ENCODE peak calls at places on chromosomes 2 and 18, in ten cellular contexts. One of them, this sample, is unnamed.

GRCh38 chr2:85309699-85310321 is 18.0 kb downstream of the TGOLN2 start:
- DNase-seq in cardiac muscle cell: no peak
- DNase-seq in left ventricle myocardium inferior: no peak
- DNase-seq in HCT116: no peak
- DNase-seq in stomach: no peak
- DNase-seq in fibroblast of pulmonary artery: no peak
- DNase-seq in fibroblast of the aortic adventitia: no peak
- DNase-seq in WTC11: no peak
- DNase-seq in AG09309: no peak
- DNase-seq in MM.1S: peak
- DNase-seq in this sample: no peak

GRCh38 chr18:41695441-41695840 is 259.6 kb upstream of the PIK3C3 start:
- DNase-seq in cardiac muscle cell: no peak
- DNase-seq in left ventricle myocardium inferior: no peak
- DNase-seq in HCT116: no peak
- DNase-seq in stomach: no peak
- DNase-seq in fibroblast of pulmonary artery: no peak
- DNase-seq in fibroblast of the aortic adventitia: no peak
- DNase-seq in WTC11: no peak
- DNase-seq in AG09309: no peak
- DNase-seq in MM.1S: peak
- DNase-seq in this sample: no peak

GRCh38 chr2:71892132-71892730 is 255.4 kb downstream of the CYP26B1 start:
- DNase-seq in cardiac muscle cell: no peak
- DNase-seq in left ventricle myocardium inferior: no peak
- DNase-seq in HCT116: no peak
- DNase-seq in stomach: no peak
- DNase-seq in fibroblast of pulmonary artery: no peak
- DNase-seq in fibroblast of the aortic adventitia: no peak
- DNase-seq in WTC11: no peak
- DNase-seq in AG09309: no peak
- DNase-seq in MM.1S: no peak
- DNase-seq in this sample: no peak

GRCh38 chr2:9735335-9735734 is 104.5 kb upstream of the YWHAQ start:
- DNase-seq in cardiac muscle cell: no peak
- DNase-seq in left ventricle myocardium inferior: no peak
- DNase-seq in HCT116: no peak
- DNase-seq in stomach: no peak
- DNase-seq in fibroblast of pulmonary artery: no peak
- DNase-seq in fibroblast of the aortic adventitia: no peak
- DNase-seq in WTC11: no peak
- DNase-seq in AG09309: no peak
- DNase-seq in MM.1S: no peak
- DNase-seq in this sample: no peak

GRCh38 chr2:28423856-28424605 is 31.4 kb downstream of the FOSL2 start:
- DNase-seq in cardiac muscle cell: no peak
- DNase-seq in left ventricle myocardium inferior: no peak
- DNase-seq in HCT116: no peak
- DNase-seq in stomach: peak
- DNase-seq in fibroblast of pulmonary artery: no peak
- DNase-seq in fibroblast of the aortic adventitia: peak
- DNase-seq in WTC11: no peak
- DNase-seq in AG09309: no peak
- DNase-seq in MM.1S: no peak
- DNase-seq in this sample: no peak

GRCh38 chr2:233836359-233836758 is 18.0 kb downstream of the HJURP start:
- DNase-seq in cardiac muscle cell: no peak
- DNase-seq in left ventricle myocardium inferior: no peak
- DNase-seq in HCT116: no peak
- DNase-seq in stomach: peak
- DNase-seq in fibroblast of pulmonary artery: no peak
- DNase-seq in fibroblast of the aortic adventitia: no peak
- DNase-seq in WTC11: no peak
- DNase-seq in AG09309: no peak
- DNase-seq in MM.1S: no peak
- DNase-seq in this sample: no peak

GRCh38 chr2:216730871-216731270 is 35.5 kb upstream of the IGFBP5 start:
- DNase-seq in cardiac muscle cell: no peak
- DNase-seq in left ventricle myocardium inferior: no peak
- DNase-seq in HCT116: no peak
- DNase-seq in stomach: no peak
- DNase-seq in fibroblast of pulmonary artery: no peak
- DNase-seq in fibroblast of the aortic adventitia: no peak
- DNase-seq in WTC11: no peak
- DNase-seq in AG09309: no peak
- DNase-seq in MM.1S: no peak
- DNase-seq in this sample: no peak

GRCh38 chr18:25490316-25490715 is 138.3 kb upstream of the ZNF521 start:
- DNase-seq in cardiac muscle cell: no peak
- DNase-seq in left ventricle myocardium inferior: no peak
- DNase-seq in HCT116: no peak
- DNase-seq in stomach: no peak
- DNase-seq in fibroblast of pulmonary artery: no peak
- DNase-seq in fibroblast of the aortic adventitia: no peak
- DNase-seq in WTC11: no peak
- DNase-seq in AG09309: no peak
- DNase-seq in MM.1S: no peak
- DNase-seq in this sample: no peak

GRCh38 chr2:234412726-234413125 is 84.2 kb downstream of the ARL4C start:
- DNase-seq in cardiac muscle cell: no peak
- DNase-seq in left ventricle myocardium inferior: no peak
- DNase-seq in HCT116: no peak
- DNase-seq in stomach: no peak
- DNase-seq in fibroblast of pulmonary artery: peak
- DNase-seq in fibroblast of the aortic adventitia: peak
- DNase-seq in WTC11: no peak
- DNase-seq in AG09309: peak
- DNase-seq in MM.1S: no peak
- DNase-seq in this sample: no peak

GRCh38 chr2:188610050-188610444 is 318.4 kb downstream of the GULP1 start:
- DNase-seq in cardiac muscle cell: no peak
- DNase-seq in left ventricle myocardium inferior: no peak
- DNase-seq in HCT116: no peak
- DNase-seq in stomach: no peak
- DNase-seq in fibroblast of pulmonary artery: no peak
- DNase-seq in fibroblast of the aortic adventitia: no peak
- DNase-seq in WTC11: no peak
- DNase-seq in AG09309: no peak
- DNase-seq in MM.1S: no peak
- DNase-seq in this sample: no peak

GRCh38 chr2:170712653-170713279 is 2.4 kb upstream of the SP5 start:
- DNase-seq in cardiac muscle cell: no peak
- DNase-seq in left ventricle myocardium inferior: no peak
- DNase-seq in HCT116: no peak
- DNase-seq in stomach: no peak
- DNase-seq in fibroblast of pulmonary artery: no peak
- DNase-seq in fibroblast of the aortic adventitia: no peak
- DNase-seq in WTC11: peak
- DNase-seq in AG09309: no peak
- DNase-seq in MM.1S: no peak
- DNase-seq in this sample: no peak

GRCh38 chr2:166106431-166107015 is 21.3 kb downstream of the SCN1A start:
- DNase-seq in cardiac muscle cell: peak
- DNase-seq in left ventricle myocardium inferior: no peak
- DNase-seq in HCT116: no peak
- DNase-seq in stomach: no peak
- DNase-seq in fibroblast of pulmonary artery: peak
- DNase-seq in fibroblast of the aortic adventitia: peak
- DNase-seq in WTC11: no peak
- DNase-seq in AG09309: no peak
- DNase-seq in MM.1S: no peak
- DNase-seq in this sample: no peak

DNA sequence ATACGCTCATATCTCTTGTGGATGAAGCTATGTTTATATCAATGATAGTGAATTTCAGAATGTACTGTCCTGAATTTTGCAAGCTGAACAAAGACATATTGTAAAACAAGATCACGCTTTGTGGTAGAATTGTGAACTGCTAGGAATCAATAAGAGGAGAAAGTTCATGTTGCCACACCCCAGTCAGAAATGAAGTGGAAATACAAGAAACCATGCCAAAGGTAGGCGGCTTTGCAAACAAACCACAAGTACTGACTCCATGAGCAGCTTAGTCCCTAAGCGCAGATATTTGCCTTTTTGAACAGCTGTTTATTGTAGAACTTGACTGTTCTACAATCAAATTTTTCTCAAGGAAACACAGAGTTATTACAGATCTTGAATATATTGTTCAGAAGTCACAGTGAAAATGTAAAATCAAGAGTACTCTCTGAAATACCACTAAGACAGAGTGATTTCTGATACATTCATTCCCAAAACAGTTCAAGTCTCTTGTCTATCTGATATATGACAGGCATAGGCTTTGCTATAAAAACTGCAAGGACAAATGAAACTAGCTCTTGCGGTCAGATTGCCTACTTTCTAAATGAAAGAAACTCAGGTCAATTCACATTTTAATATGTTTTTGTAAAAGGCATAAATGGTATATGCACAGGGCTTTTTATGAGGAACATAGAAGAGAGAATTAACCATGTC is 120.9 kb upstream of the CDH19 start:
- DNase-seq in cardiac muscle cell: no peak
- DNase-seq in left ventricle myocardium inferior: no peak
- DNase-seq in HCT116: no peak
- DNase-seq in stomach: peak
- DNase-seq in fibroblast of pulmonary artery: peak
- DNase-seq in fibroblast of the aortic adventitia: no peak
- DNase-seq in WTC11: no peak
- DNase-seq in AG09309: no peak
- DNase-seq in MM.1S: no peak
- DNase-seq in this sample: no peak
- TF ChIP-seq CTCF in cardiac muscle cell: no peak
- TF ChIP-seq CTCF in left ventricle myocardium inferior: peak
- TF ChIP-seq CTCF in HCT116: no peak
- TF ChIP-seq CTCF in stomach: no peak
- TF ChIP-seq CTCF in fibroblast of pulmonary artery: no peak
- TF ChIP-seq CTCF in fibroblast of the aortic adventitia: no peak
- TF ChIP-seq CTCF in WTC11: no peak
- TF ChIP-seq CTCF in AG09309: no peak
- TF ChIP-seq CTCF in MM.1S: no peak
- TF ChIP-seq CTCF in this sample: no peak

GRCh38 chr2:194166818-194167217 is 1490.2 kb upstream of the SLC39A10 start:
- DNase-seq in cardiac muscle cell: peak
- DNase-seq in left ventricle myocardium inferior: no peak
- DNase-seq in HCT116: peak
- DNase-seq in stomach: no peak
- DNase-seq in fibroblast of pulmonary artery: peak
- DNase-seq in fibroblast of the aortic adventitia: peak
- DNase-seq in WTC11: no peak
- DNase-seq in AG09309: no peak
- DNase-seq in MM.1S: peak
- DNase-seq in this sample: no peak
- TF ChIP-seq CTCF in cardiac muscle cell: peak
- TF ChIP-seq CTCF in left ventricle myocardium inferior: peak
- TF ChIP-seq CTCF in HCT116: peak
- TF ChIP-seq CTCF in stomach: no peak
- TF ChIP-seq CTCF in fibroblast of pulmonary artery: peak
- TF ChIP-seq CTCF in fibroblast of the aortic adventitia: peak
- TF ChIP-seq CTCF in WTC11: peak
- TF ChIP-seq CTCF in AG09309: peak
- TF ChIP-seq CTCF in MM.1S: peak
- TF ChIP-seq CTCF in this sample: peak

GRCh38 chr2:135994281-135994680 is 8.9 kb upstream of the DARS1 start:
- DNase-seq in cardiac muscle cell: no peak
- DNase-seq in left ventricle myocardium inferior: no peak
- DNase-seq in HCT116: no peak
- DNase-seq in stomach: no peak
- DNase-seq in fibroblast of pulmonary artery: no peak
- DNase-seq in fibroblast of the aortic adventitia: no peak
- DNase-seq in WTC11: no peak
- DNase-seq in AG09309: no peak
- DNase-seq in MM.1S: no peak
- DNase-seq in this sample: no peak

GRCh38 chr2:135996304-135996703 is 10.9 kb upstream of the DARS1 start:
- DNase-seq in cardiac muscle cell: no peak
- DNase-seq in left ventricle myocardium inferior: no peak
- DNase-seq in HCT116: no peak
- DNase-seq in stomach: no peak
- DNase-seq in fibroblast of pulmonary artery: no peak
- DNase-seq in fibroblast of the aortic adventitia: no peak
- DNase-seq in WTC11: no peak
- DNase-seq in AG09309: no peak
- DNase-seq in MM.1S: no peak
- DNase-seq in this sample: no peak

GRCh38 chr2:135991861-135992260 is 6.4 kb upstream of the DARS1 start:
- DNase-seq in cardiac muscle cell: no peak
- DNase-seq in left ventricle myocardium inferior: no peak
- DNase-seq in HCT116: no peak
- DNase-seq in stomach: no peak
- DNase-seq in fibroblast of pulmonary artery: no peak
- DNase-seq in fibroblast of the aortic adventitia: no peak
- DNase-seq in WTC11: no peak
- DNase-seq in AG09309: no peak
- DNase-seq in MM.1S: no peak
- DNase-seq in this sample: no peak

GRCh38 chr2:135997380-135997779 is 12.0 kb upstream of the DARS1 start:
- DNase-seq in cardiac muscle cell: peak
- DNase-seq in left ventricle myocardium inferior: no peak
- DNase-seq in HCT116: no peak
- DNase-seq in stomach: no peak
- DNase-seq in fibroblast of pulmonary artery: no peak
- DNase-seq in fibroblast of the aortic adventitia: no peak
- DNase-seq in WTC11: peak
- DNase-seq in AG09309: no peak
- DNase-seq in MM.1S: no peak
- DNase-seq in this sample: no peak

GRCh38 chr2:135993421-135993820 is 8.0 kb upstream of the DARS1 start:
- DNase-seq in cardiac muscle cell: no peak
- DNase-seq in left ventricle myocardium inferior: no peak
- DNase-seq in HCT116: no peak
- DNase-seq in stomach: no peak
- DNase-seq in fibroblast of pulmonary artery: no peak
- DNase-seq in fibroblast of the aortic adventitia: no peak
- DNase-seq in WTC11: no peak
- DNase-seq in AG09309: no peak
- DNase-seq in MM.1S: no peak
- DNase-seq in this sample: no peak
- TF ChIP-seq CTCF in cardiac muscle cell: no peak
- TF ChIP-seq CTCF in left ventricle myocardium inferior: no peak
- TF ChIP-seq CTCF in HCT116: no peak
- TF ChIP-seq CTCF in stomach: no peak
- TF ChIP-seq CTCF in fibroblast of pulmonary artery: no peak
- TF ChIP-seq CTCF in fibroblast of the aortic adventitia: no peak
- TF ChIP-seq CTCF in WTC11: no peak
- TF ChIP-seq CTCF in AG09309: no peak
- TF ChIP-seq CTCF in MM.1S: no peak
- TF ChIP-seq CTCF in this sample: no peak

DNA sequence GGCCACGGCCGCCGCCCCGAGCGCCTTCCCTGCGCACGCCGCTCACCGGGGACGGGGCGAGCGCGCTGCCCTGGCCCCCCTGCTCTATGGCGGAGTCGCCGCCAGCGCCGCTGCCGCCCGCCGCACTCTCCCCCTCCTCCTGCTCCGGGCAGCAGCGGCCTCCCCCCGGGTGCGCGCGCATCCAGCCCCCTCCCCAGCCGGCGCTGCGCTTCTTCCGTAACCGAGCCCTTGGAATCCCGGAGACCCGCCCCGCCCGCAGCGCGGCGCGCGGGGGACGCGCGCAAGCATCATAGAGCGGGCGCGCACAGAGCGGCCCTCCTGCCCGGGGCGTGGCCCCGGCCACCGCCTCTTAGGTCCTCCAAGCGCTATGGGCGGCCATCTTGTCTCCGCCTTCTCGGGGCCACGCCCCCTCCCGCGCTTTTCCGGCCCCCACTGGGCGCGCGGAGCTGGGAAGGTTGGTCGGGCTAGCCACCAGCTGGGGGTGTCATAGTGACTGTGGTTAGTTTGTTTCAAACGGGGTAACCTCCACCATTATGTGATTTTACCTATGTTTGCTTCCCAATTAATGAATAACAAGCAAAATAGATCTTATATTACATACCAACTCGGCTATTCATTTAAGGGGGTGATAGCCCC is at the start of gene MBD2:
- DNase-seq in cardiac muscle cell: peak
- DNase-seq in left ventricle myocardium inferior: peak
- DNase-seq in HCT116: peak
- DNase-seq in stomach: peak
- DNase-seq in fibroblast of pulmonary artery: peak
- DNase-seq in fibroblast of the aortic adventitia: peak
- DNase-seq in WTC11: peak
- DNase-seq in AG09309: peak
- DNase-seq in MM.1S: peak
- DNase-seq in this sample: peak
- TF ChIP-seq CTCF in cardiac muscle cell: peak
- TF ChIP-seq CTCF in left ventricle myocardium inferior: peak
- TF ChIP-seq CTCF in HCT116: peak
- TF ChIP-seq CTCF in stomach: no peak
- TF ChIP-seq CTCF in fibroblast of pulmonary artery: no peak
- TF ChIP-seq CTCF in fibroblast of the aortic adventitia: no peak
- TF ChIP-seq CTCF in WTC11: no peak
- TF ChIP-seq CTCF in AG09309: peak
- TF ChIP-seq CTCF in MM.1S: peak
- TF ChIP-seq CTCF in this sample: no peak